ENCODE peak calls at places on chromosomes 13 and 19, in five cellular contexts. B is CD8-positive, alpha-beta T cell; C is RWPE1; P is lower leg skin; J is OCI-LY7. N is an unnamed sample.

GRCh38 chr13:48398450-48399095 is 14.3 kb downstream of the LPAR6 start:
- DNase-seq in P (no peak), B (no peak), J (no peak), C (no peak), N (no peak)

GRCh38 chr13:102978168-102978567 is 88.0 kb downstream of the SLC10A2 start:
- DNase-seq in B (no peak), P (no peak), J (no peak), C (no peak), N (no peak)

GRCh38 chr13:48275507-48275906 is 28.0 kb upstream of the RB1 start:
- DNase-seq in P (no peak), C (no peak), B (no peak), J (no peak), N (no peak)

GRCh38 chr13:89695343-89696257 is 1651.9 kb upstream of the MIR17HG start:
- DNase-seq in C (peak), J (peak), B (no peak), P (no peak), N (peak)

GRCh38 chr19:46732966-46733692 is 12.7 kb upstream of the FKRP start:
- DNase-seq in J (no peak), P (no peak), C (no peak), B (no peak), N (no peak)

GRCh38 chr13:83881917-83882625 is at the start of gene SLITRK1:
- DNase-seq in J (no peak), B (no peak), C (peak), P (peak), N (no peak)

GRCh38 chr19:32224371-32225244 is 120.8 kb upstream of the ZNF507 start:
- DNase-seq in P (peak), C (peak), B (peak), J (peak), N (peak)

GRCh38 chr13:38542601-38543000 is 144.3 kb upstream of the FREM2 start:
- DNase-seq in B (no peak), J (no peak), C (peak), P (peak), N (no peak)

GRCh38 chr13:21034602-21035190 is 26.7 kb downstream of the LATS2 start:
- DNase-seq in C (no peak), P (peak), J (no peak), B (no peak), N (peak)

GRCh38 chr19:34254552-34255432 is at the start of gene GARRE1:
- DNase-seq in J (peak), C (peak), B (peak), P (no peak), N (peak)

GRCh38 chr13:24654741-24655140 is 25.5 kb upstream of the ATP12A start:
- DNase-seq in C (no peak), P (peak), J (no peak), B (no peak), N (no peak)

GRCh38 chr19:1181606-1182005 is 7.5 kb upstream of the SBNO2 start:
- DNase-seq in B (no peak), J (no peak), P (no peak), C (no peak), N (peak)

GRCh38 chr13:113429608-113429985 is 23.7 kb downstream of the ADPRHL1 start:
- DNase-seq in P (no peak), J (no peak), C (no peak), B (no peak), N (no peak)

GRCh38 chr19:19256072-19256969 is 16.8 kb downstream of the TM6SF2 start:
- DNase-seq in P (no peak), C (no peak), J (no peak), B (no peak), N (no peak)

GRCh38 chr13:94494021-94494420 is 14.5 kb upstream of the DCT start:
- DNase-seq in J (no peak), B (no peak), P (no peak), C (no peak), N (no peak)

GRCh38 chr19:36418287-36419001 is at the start of gene ZFP82:
- DNase-seq in C (peak), J (peak), B (peak), P (peak), N (no peak)

GRCh38 chr19:56133858-56134654 is 7.0 kb upstream of the ZNF444 start:
- DNase-seq in J (no peak), C (no peak), P (no peak), B (no peak), N (no peak)

GRCh38 chr13:99995503-99996176 is 14.1 kb downstream of the ZIC2 start:
- DNase-seq in B (no peak), J (no peak), C (no peak), P (no peak), N (no peak)

GRCh38 chr19:2287585-2287984 is 5.6 kb upstream of the PEAK3 start:
- DNase-seq in C (no peak), B (no peak), J (no peak), P (no peak), N (no peak)

GRCh38 chr13:101111894-101112293 is 304.4 kb downstream of the NALCN start:
- DNase-seq in P (no peak), B (no peak), C (no peak), J (no peak), N (no peak)

GRCh38 chr19:52007436-52007804 is 591 bp downstream of the ZNF615 start:
- DNase-seq in C (peak), J (no peak), P (no peak), B (no peak), N (peak)

GRCh38 chr13:98478134-98479129 is 98.5 kb downstream of the STK24 start:
- DNase-seq in J (peak), P (peak), B (no peak), C (no peak), N (no peak)

GRCh38 chr13:73598021-73598712 is 536.0 kb downstream of the KLF12 start:
- DNase-seq in J (no peak), P (no peak), C (peak), B (no peak), N (no peak)

GRCh38 chr13:37602743-37603381 is 4.3 kb upstream of the POSTN start:
- DNase-seq in J (peak), B (no peak), P (no peak), C (peak), N (no peak)

GRCh38 chr13:108574856-108575255 is 54.6 kb upstream of the MYO16 start:
- DNase-seq in P (no peak), J (no peak), B (no peak), C (no peak), N (no peak)

GRCh38 chr13:99376132-99376531 is 68.9 kb upstream of the GPR183 start:
- DNase-seq in P (peak), B (peak), J (peak), C (no peak), N (no peak)

GRCh38 chr13:36374063-36374462 is 27.9 kb upstream of the SPART start:
- DNase-seq in C (no peak), P (no peak), B (no peak), J (no peak), N (no peak)

GRCh38 chr19:5615756-5616327 is 6.7 kb downstream of the SAFB2 start:
- DNase-seq in C (no peak), P (peak), J (no peak), B (no peak), N (no peak)

GRCh38 chr13:101915333-101915732 is 462.9 kb downstream of the ITGBL1 start:
- DNase-seq in C (no peak), B (no peak), J (no peak), P (no peak), N (no peak)

GRCh38 chr19:46573679-46574522 is 27.2 kb upstream of the CALM3 start:
- DNase-seq in J (no peak), P (no peak), C (no peak), B (no peak), N (no peak)

GRCh38 chr19:47618771-47619170 is 9.8 kb downstream of the BICRA start:
- DNase-seq in P (no peak), C (no peak), J (no peak), B (no peak), N (no peak)

GRCh38 chr19:42452590-42452989 is 9.8 kb upstream of the CXCL17 start:
- DNase-seq in B (no peak), P (no peak), J (no peak), C (no peak), N (no peak)

DNA sequence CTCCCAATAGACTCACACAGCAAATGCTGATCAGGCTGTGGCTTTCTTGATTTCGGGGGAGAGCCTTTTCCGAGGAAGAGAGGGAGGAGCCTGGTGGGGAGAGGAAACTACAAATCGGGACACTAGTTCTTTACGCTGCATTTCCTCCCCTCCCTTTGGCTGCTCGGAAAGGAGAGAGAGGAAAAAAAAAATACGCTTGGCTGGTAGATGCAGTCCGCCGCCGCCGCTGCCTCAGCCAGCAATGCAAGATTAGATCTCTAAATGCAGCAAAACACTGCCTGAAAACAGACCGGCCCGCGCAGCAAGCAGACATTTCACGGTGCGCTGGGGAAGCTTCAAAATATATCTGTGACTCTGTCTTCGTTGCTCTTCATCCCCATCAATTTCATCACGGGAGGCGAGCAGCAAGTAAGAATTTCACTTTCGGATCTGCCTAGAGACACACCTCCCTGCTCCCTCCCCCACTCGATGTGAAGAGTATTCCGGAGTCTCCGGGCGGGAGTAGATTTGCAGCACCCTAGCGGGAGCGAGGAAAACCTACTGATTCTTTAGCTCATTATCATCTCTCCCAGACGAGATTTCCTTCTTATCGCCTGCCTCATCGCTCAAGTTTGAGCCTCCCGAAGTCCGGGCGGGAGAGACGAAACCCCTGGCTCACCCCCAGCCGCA is at the start of gene PCDH17:
- DNase-seq in C (peak), B (no peak), J (no peak), P (no peak), N (no peak)
- TF ChIP-seq CTCF in C (no peak), B (no peak), J (no peak), P (no peak), N (no peak)

GRCh38 chr13:45821861-45822260 is 29.7 kb downstream of the SIAH3 start:
- DNase-seq in P (no peak), B (no peak), J (no peak), C (no peak), N (no peak)

GRCh38 chr13:45820106-45820838 is 31.3 kb downstream of the SIAH3 start:
- DNase-seq in B (no peak), C (no peak), P (no peak), J (no peak), N (no peak)

GRCh38 chr13:45823583-45823982 is 28.0 kb downstream of the SIAH3 start:
- DNase-seq in B (no peak), C (no peak), P (no peak), J (no peak), N (no peak)

GRCh38 chr13:45812599-45813372 is 38.8 kb downstream of the SIAH3 start:
- DNase-seq in J (no peak), B (no peak), P (no peak), C (no peak), N (no peak)

GRCh38 chr13:45817833-45818232 is 33.7 kb downstream of the SIAH3 start:
- DNase-seq in C (no peak), B (no peak), J (no peak), P (no peak), N (no peak)
- TF ChIP-seq CTCF in C (no peak), B (no peak), J (peak), P (no peak), N (no peak)

DNA sequence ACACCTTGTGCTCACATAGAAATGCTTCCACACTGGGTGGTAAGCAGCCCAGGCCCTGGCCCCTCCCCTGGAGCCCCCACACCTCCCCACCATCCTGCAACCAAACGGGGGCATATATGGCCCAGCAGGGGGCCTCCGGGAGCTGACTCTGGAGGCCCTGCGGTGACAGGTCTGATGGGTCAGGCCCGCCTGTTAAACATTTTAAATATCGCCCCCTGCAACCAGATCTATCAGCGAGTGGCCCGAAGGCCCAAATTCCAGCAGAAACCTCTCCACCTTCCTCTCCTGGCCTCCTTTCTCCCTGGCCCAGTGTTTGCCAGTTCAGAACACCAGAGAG is 48.0 kb upstream of the KATNAL1 start:
- DNase-seq in B (peak), C (no peak), J (peak), P (peak), N (no peak)
- TF ChIP-seq CTCF in B (peak), C (no peak), J (peak), P (no peak), N (no peak)

DNA sequence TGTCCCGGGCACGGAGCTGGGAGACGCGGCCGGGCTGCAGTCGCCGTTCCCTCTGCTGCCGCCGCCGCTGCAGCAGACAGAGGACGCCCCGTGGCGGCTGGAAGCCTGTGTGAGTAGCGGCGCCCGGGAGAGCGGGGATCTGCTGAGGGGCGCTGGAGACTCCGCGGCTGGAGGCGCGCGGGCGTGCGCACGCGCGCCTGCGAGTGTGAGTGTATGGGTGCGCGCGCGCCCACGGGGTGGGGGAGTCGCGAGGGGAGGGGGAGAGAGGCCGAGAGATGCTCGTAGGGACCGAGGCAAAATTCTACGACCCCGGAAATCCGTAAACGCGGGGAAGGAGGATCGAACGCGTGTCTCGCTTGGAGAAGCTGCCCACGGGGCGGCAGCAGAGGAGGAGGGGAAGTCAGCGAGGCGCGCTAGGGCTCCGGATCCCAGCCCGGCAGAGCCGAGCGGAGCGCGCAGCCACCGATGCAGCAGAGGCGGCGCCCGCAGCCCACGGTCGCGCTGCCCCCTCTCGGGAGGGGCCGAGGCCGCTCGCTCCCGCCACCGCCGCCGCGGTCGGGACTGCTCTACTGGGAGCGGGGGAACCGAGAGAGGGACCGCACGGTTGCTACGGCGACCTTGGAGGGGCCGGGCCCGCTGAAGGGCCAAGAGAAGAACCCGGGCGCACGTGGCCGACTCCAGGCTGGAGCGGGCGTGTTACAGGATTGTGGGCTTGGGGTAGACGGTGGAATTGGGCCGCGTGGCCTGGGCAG is at the start of gene ENOX1:
- DNase-seq in J (peak), C (peak), P (peak), B (no peak), N (peak)
- TF ChIP-seq CTCF in J (peak), C (peak), P (no peak), B (no peak), N (no peak)

N was measured in Calu3.